ENCODE peak calls at places on chromosomes 13 and 19, in four cellular contexts. M, I, C and S are unnamed samples.

GRCh38 chr19:49338691-49339363 is 3.6 kb downstream of the CD37 start:
- DNase-seq in C (peak; percentile 54), I (peak; percentile 94), M (peak; percentile 86), S (peak; percentile 75)

GRCh38 chr13:39527961-39528720 is 74.9 kb downstream of the LHFPL6 start:
- DNase-seq in I (peak; percentile 88), C (peak; percentile 41), M (no peak), S (peak; percentile 74)

GRCh38 chr13:44300895-44301638 is 72.6 kb upstream of the SERP2 start:
- DNase-seq in I (peak; percentile 89), C (no peak), M (peak; percentile 42), S (no peak)

GRCh38 chr13:97122381-97122996 is 99.6 kb upstream of the MBNL2 start:
- DNase-seq in C (peak; percentile 85), I (peak; percentile 92), M (no peak), S (no peak)

GRCh38 chr13:105804561-105805190 is 730.8 kb downstream of the EFNB2 start:
- DNase-seq in C (no peak), M (no peak), I (peak; percentile 43), S (peak; percentile 44)

GRCh38 chr13:28301839-28302238 is 163.5 kb downstream of the PAN3 start:
- DNase-seq in M (no peak), C (no peak), I (no peak), S (no peak)

GRCh38 chr13:101706651-101707050 is 254.2 kb downstream of the ITGBL1 start:
- DNase-seq in M (no peak), C (no peak), I (peak; percentile 71), S (no peak)

GRCh38 chr19:771332-771785 is 20.4 kb downstream of the MISP start:
- DNase-seq in M (no peak), I (peak; percentile 50), C (no peak), S (no peak)

GRCh38 chr19:3670796-3671679 is 29.2 kb downstream of the PIP5K1C start:
- DNase-seq in M (peak; percentile 90), I (no peak), C (no peak), S (peak; percentile 89)

GRCh38 chr13:42762917-42763316 is 18.5 kb upstream of the FAM216B start:
- DNase-seq in I (peak; percentile 44), M (no peak), C (peak; percentile 17), S (no peak)

GRCh38 chr19:12872255-12872654 is 9.0 kb downstream of the DNASE2 start:
- DNase-seq in I (peak; percentile 25), M (no peak), C (no peak), S (no peak)

GRCh38 chr13:62643007-62643483 is 1227.4 kb upstream of the PCDH20 start:
- DNase-seq in I (peak; percentile 80), C (no peak), M (no peak), S (no peak)

GRCh38 chr19:49678970-49679831 is 2.1 kb downstream of the PRMT1 start:
- DNase-seq in I (peak; percentile 32), M (no peak), C (no peak), S (no peak)

DNA sequence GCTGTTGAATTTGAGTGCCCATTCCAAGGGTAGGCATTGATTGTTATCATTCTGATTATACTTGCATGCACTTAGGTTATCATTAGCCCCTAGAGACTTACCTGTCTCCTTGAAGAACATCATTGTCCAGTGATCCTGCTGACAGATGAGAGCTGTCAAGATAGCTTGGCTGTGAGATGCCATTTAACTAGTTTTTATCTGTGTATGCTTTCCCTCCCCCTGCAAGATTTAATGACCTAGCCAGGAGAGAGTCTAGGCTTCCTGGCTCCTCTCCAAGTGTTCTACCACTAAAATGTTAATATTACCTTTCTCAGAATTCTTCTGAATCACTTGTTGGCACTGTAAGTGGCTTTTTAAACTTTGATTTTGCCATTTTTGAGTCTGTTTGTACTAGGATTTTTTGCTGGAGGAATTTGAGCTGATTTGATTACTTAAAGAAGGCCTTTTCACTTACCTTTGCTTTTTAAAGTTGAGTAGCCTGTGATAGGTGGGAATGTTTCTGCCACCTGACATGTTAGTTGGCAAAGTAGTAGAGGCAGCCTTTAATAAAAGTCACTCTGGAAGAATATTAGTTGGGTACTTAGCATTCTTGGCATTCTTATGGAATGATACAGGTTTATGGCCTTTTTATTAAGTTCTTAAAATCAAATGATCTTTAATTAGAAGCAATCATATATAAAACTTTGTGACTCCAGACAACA is 41.1 kb downstream of the ARHGAP35 start:
- DNase-seq in I (peak; percentile 74), C (no peak), M (no peak), S (no peak)
- H3K4me1 ChIP-seq in I (peaks cover 44% of the 10 kb centered on the region), C (peaks cover 65% of the 10 kb centered on the region), M (peaks cover 19% of the 10 kb centered on the region), S (peaks cover 5% of the 10 kb centered on the region)

GRCh38 chr13:27149702-27150101 is 21.9 kb downstream of the USP12 start:
- DNase-seq in C (no peak), I (no peak), M (no peak), S (no peak)
- H3K4me1 ChIP-seq in C (peaks cover 3% of the 10 kb centered on the region), I (peaks cover 8% of the 10 kb centered on the region), M (peaks cover 4% of the 10 kb centered on the region), S (peaks cover 4% of the 10 kb centered on the region)

GRCh38 chr19:29515233-29515619 is 10.6 kb upstream of the VSTM2B start:
- DNase-seq in C (no peak), M (no peak), I (no peak), S (peak; percentile 44)

GRCh38 chr19:29511768-29512167 is 14.0 kb upstream of the VSTM2B start:
- DNase-seq in M (no peak), I (no peak), C (no peak), S (no peak)

GRCh38 chr19:29510701-29511265 is 15.0 kb upstream of the VSTM2B start:
- DNase-seq in M (no peak), I (no peak), C (no peak), S (peak; percentile 51)

GRCh38 chr19:29514525-29515232 is 11.1 kb upstream of the VSTM2B start:
- DNase-seq in M (no peak), I (no peak), C (no peak), S (peak; percentile 8)

GRCh38 chr19:29512748-29513147 is 13.0 kb upstream of the VSTM2B start:
- DNase-seq in C (no peak), I (no peak), M (no peak), S (no peak)
- H3K4me1 ChIP-seq in C (no peaks in the 10 kb centered on the region), I (no peaks in the 10 kb centered on the region), M (no peaks in the 10 kb centered on the region), S (no peaks in the 10 kb centered on the region)

DNA sequence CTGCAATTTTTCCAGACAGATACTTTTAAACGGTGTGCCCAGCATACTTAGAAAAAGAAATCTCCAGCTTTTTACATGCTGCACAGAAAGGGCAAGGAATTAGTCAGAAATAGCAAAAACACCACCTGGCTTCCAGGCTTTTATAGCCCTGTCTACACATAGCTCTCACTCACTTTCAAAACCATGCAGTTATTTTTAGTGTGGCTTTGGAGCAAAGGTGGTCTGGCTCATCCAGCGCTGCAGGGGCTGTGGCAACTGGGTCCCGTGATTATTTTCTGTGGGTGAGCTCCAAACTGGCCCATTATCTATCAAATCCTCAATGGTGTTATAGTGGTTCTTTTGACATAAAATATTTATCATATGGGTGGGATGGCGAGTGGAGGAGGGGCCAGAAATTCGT is 57.0 kb downstream of the COL4A2 start:
- DNase-seq in M (no peak), I (no peak), C (no peak), S (no peak)
- H3K4me1 ChIP-seq in M (peaks cover 14% of the 10 kb centered on the region), I (no peaks in the 10 kb centered on the region), C (no peaks in the 10 kb centered on the region), S (no peaks in the 10 kb centered on the region)

GRCh38 chr19:47097396-47098217 is 16.0 kb downstream of the ZC3H4 start:
- DNase-seq in I (no peak), C (no peak), M (no peak), S (peak; percentile 80)
- H3K4me1 ChIP-seq in I (peaks cover 28% of the 10 kb centered on the region), C (peaks cover 15% of the 10 kb centered on the region), M (peaks cover 15% of the 10 kb centered on the region), S (no peaks in the 10 kb centered on the region)

GRCh38 chr19:35430382-35431146 is 17.5 kb upstream of the FFAR2 start:
- DNase-seq in M (no peak), C (no peak), I (no peak), S (no peak)
- H3K4me1 ChIP-seq in M (peaks cover 8% of the 10 kb centered on the region), C (no peaks in the 10 kb centered on the region), I (no peaks in the 10 kb centered on the region), S (peaks cover 1% of the 10 kb centered on the region)

DNA sequence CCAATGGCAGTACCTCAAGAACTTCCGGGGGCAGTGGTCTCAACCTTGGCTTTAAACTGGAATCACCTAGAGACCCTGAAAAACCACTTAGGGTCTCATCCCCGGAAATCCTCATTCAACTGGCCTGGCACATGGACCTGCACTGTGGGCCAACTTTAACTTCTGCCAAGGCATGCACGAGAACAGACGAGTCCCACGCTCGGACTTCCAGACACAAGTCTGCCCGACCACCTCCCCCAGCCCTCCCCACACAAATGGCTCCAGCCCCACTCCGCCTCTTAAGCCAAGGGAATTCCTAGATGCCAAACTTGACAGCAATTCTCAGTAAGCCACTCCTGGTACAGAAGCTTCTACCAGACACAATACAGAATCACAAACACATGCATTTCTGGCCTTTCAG is 114.0 kb downstream of the STK24 start:
- DNase-seq in M (no peak), I (no peak), C (no peak), S (no peak)
- H3K4me1 ChIP-seq in M (no peaks in the 10 kb centered on the region), I (no peaks in the 10 kb centered on the region), C (peaks cover 10% of the 10 kb centered on the region), S (no peaks in the 10 kb centered on the region)

GRCh38 chr19:47099576-47100050 is 14.0 kb downstream of the ZC3H4 start:
- DNase-seq in C (no peak), I (no peak), M (no peak), S (no peak)
- H3K4me1 ChIP-seq in C (peaks cover 15% of the 10 kb centered on the region), I (peaks cover 28% of the 10 kb centered on the region), M (peaks cover 15% of the 10 kb centered on the region), S (no peaks in the 10 kb centered on the region)

DNA sequence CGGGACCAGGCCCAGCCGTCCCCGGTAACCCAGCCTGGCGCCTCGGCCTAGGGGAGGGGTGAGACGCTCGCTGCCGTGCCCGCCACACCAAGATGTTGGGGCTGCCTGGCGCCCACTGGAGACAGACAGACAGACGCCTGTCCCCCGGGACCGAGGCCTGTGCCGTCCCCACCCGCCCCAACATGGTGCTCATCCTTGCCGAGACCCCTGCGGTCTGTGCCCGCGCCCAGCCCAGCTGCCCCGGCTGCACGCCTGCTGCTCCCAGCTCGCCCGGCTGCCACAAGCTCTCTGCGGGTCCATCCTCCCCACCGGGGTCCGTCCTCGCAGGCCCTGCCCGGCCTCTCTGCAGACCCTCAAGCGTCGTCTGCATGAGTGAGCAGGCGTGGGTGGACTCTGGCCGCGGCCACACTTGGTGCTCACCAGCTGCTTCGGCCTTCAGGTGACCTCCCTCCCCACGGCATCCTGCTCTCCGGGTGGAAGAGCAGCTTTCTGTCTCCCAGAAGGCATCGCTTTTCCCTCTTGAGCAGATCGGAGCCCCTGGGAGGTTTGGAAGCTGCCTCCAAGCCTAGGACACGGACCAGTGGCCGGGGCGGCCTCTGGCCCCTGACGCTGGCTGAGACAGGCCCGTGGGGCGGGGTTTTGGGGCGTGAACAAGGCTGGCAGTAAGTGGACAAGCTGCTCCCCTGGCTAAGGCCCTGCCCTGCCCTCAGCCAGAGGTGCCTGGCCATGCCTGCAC is 6.7 kb upstream of the TMPRSS9 start:
- DNase-seq in C (no peak), I (no peak), M (no peak), S (no peak)
- H3K4me1 ChIP-seq in C (no peaks in the 10 kb centered on the region), I (no peaks in the 10 kb centered on the region), M (no peaks in the 10 kb centered on the region), S (no peaks in the 10 kb centered on the region)